ENCODE peak calls at places on chromosomes 13 and 19, in nine cellular contexts. G is endodermal cell; Q is IMR-90; O is astrocyte of the spinal cord; Y is AG09309; S is heart right ventricle; H is left ventricle myocardium inferior; I is CD8-positive, alpha-beta T cell; K is lower leg skin. J is an unnamed sample.

GRCh38 chr13:93180376-93180966 is 46.1 kb upstream of the GPC6 start:
- DNase-seq in G (no peak), Q (peak; percentile 52), O (peak; percentile 51), Y (peak; percentile 56), S (no peak), H (no peak), I (no peak), K (no peak), J (peak; percentile 86)

GRCh38 chr13:74444161-74444571 is 310.0 kb upstream of the KLF12 start:
- DNase-seq in G (no peak), Q (no peak), O (peak; percentile 33), Y (no peak), S (no peak), H (no peak), I (no peak), K (no peak), J (peak; percentile 0)

GRCh38 chr13:89695343-89696257 is 1651.9 kb upstream of the MIR17HG start:
- DNase-seq in G (peak; percentile 88), Q (peak; percentile 8), O (peak; percentile 61), Y (no peak), S (peak; percentile 13), H (no peak), I (no peak), K (no peak), J (peak; percentile 69)

GRCh38 chr13:113155201-113155600 is 3.2 kb upstream of the PROZ start:
- DNase-seq in G (peak; percentile 41), Q (no peak), O (no peak), Y (no peak), S (no peak), H (no peak), I (no peak), K (peak; percentile 67), J (no peak)

GRCh38 chr13:60139272-60139671 is 24.5 kb downstream of the DIAPH3 start:
- DNase-seq in G (no peak), Q (peak; percentile 43), O (peak; percentile 54), Y (no peak), S (no peak), H (no peak), I (no peak), K (no peak), J (peak; percentile 53)

GRCh38 chr13:107713314-107713713 is 502.0 kb downstream of the LIG4 start:
- DNase-seq in G (no peak), Q (no peak), O (no peak), Y (no peak), S (no peak), H (no peak), I (no peak), K (no peak), J (no peak)

GRCh38 chr19:485583-486236 is 10.6 kb upstream of the MADCAM1 start:
- DNase-seq in G (peak; percentile 74), Q (no peak), O (peak; percentile 61), Y (no peak), S (no peak), H (peak; percentile 48), I (no peak), K (peak; percentile 96), J (peak; percentile 52)

GRCh38 chr19:5333581-5334365 is 6.8 kb downstream of the PTPRS start:
- DNase-seq in G (no peak), Q (no peak), O (no peak), Y (no peak), S (no peak), H (no peak), I (no peak), K (no peak), J (no peak)

GRCh38 chr13:101985321-101985720 is 416.5 kb downstream of the FGF14 start:
- DNase-seq in G (no peak), Q (no peak), O (peak; percentile 71), Y (no peak), S (no peak), H (no peak), I (no peak), K (no peak), J (peak; percentile 76)

GRCh38 chr19:45294291-45295029 is 28.2 kb downstream of the CKM start:
- DNase-seq in G (no peak), Q (no peak), O (no peak), Y (no peak), S (peak; percentile 68), H (peak; percentile 53), I (no peak), K (no peak), J (no peak)

GRCh38 chr13:74562381-74562780 is 428.2 kb upstream of the KLF12 start:
- DNase-seq in G (no peak), Q (peak; percentile 1), O (peak; percentile 12), Y (peak; percentile 13), S (no peak), H (no peak), I (no peak), K (no peak), J (no peak)

GRCh38 chr13:42001580-42001979 is 40.7 kb upstream of the VWA8 start:
- DNase-seq in G (peak; percentile 63), Q (peak; percentile 93), O (peak; percentile 73), Y (peak; percentile 75), S (no peak), H (no peak), I (no peak), K (no peak), J (peak; percentile 81)

GRCh38 chr13:93824286-93824685 is 597.7 kb downstream of the GPC6 start:
- DNase-seq in G (no peak), Q (no peak), O (no peak), Y (no peak), S (no peak), H (no peak), I (no peak), K (no peak), J (peak; percentile 5)

GRCh38 chr19:39544201-39544903 is 4.4 kb upstream of the EID2 start:
- DNase-seq in G (no peak), Q (peak; percentile 13), O (no peak), Y (no peak), S (no peak), H (no peak), I (no peak), K (no peak), J (peak; percentile 23)

GRCh38 chr19:1747285-1748114 is 5.8 kb upstream of the ONECUT3 start:
- DNase-seq in G (peak; percentile 91), Q (peak; percentile 80), O (peak; percentile 88), Y (peak; percentile 31), S (no peak), H (no peak), I (peak; percentile 23), K (no peak), J (peak; percentile 73)

GRCh38 chr19:3206216-3206953 is 18.1 kb upstream of the CELF5 start:
- DNase-seq in G (no peak), Q (no peak), O (no peak), Y (no peak), S (no peak), H (no peak), I (no peak), K (no peak), J (no peak)

GRCh38 chr13:57629821-57630235 is 1.7 kb upstream of the PCDH17 start:
- DNase-seq in G (peak; percentile 99), Q (peak; percentile 42), O (peak; percentile 93), Y (no peak), S (peak; percentile 92), H (peak; percentile 91), I (no peak), K (peak; percentile 95), J (peak; percentile 61)

GRCh38 chr19:38733493-38734175 is 10.6 kb downstream of the CAPN12 start:
- DNase-seq in G (no peak), Q (no peak), O (no peak), Y (no peak), S (no peak), H (no peak), I (no peak), K (peak; percentile 85), J (no peak)

GRCh38 chr13:100735494-100735893 is 60.9 kb upstream of the TMTC4 start:
- DNase-seq in G (no peak), Q (no peak), O (no peak), Y (no peak), S (no peak), H (no peak), I (no peak), K (no peak), J (no peak)

GRCh38 chr13:27659466-27659865 is 37.8 kb downstream of the POLR1D start:
- DNase-seq in G (no peak), Q (no peak), O (no peak), Y (no peak), S (no peak), H (no peak), I (no peak), K (no peak), J (peak; percentile 45)

GRCh38 chr13:66405908-66406802 is 824.0 kb downstream of the PCDH9 start:
- DNase-seq in G (no peak), Q (peak; percentile 65), O (peak; percentile 86), Y (peak; percentile 35), S (no peak), H (no peak), I (no peak), K (no peak), J (peak; percentile 97)

DNA sequence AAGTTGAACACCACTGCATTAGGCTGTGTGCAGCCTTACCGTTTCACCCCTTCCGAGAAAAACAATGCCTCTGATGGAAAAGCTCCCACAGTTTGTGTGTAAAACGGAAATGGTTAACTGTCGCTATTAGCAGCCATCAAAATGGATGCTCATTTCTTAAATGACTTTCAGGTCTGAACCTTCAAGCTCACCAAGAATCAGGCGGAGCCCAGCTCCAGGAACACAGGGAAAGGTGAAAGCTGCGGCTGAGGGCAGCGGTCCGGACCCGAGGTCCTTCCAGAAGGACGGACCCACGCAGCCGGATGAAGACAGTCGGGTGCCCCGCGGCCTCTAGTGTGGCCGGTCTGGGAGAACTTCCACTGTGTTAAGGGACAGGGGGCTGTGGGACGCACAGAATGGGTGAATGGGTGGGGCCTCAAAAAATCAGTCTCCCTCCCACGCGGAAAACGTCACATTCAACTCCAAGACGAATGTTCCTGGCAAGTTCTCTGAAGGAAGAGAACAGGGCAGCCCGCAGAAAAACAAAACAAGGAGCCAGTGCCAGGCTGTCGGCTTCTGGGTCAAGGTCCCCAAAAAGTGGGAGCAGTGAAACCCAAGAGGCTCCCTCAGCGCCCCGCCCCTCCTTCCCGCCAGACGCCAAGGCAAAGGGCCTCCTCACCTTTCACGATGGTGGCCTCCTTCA is 4.9 kb downstream of the IRS2 start:
- DNase-seq in G (no peak), Q (no peak), O (peak; percentile 30), Y (no peak), S (no peak), H (no peak), I (no peak), K (peak; percentile 82), J (no peak)
- H3K4me3 ChIP-seq in G (peak overlapping the region; percentile 73), Q (peak overlapping the region; percentile 10), O (peak overlapping the region; percentile 51), Y (peak overlapping the region; percentile 52), S (peak overlapping the region; percentile 51), H (peak overlapping the region; percentile 78), I (no peak overlapping the region), K (peak overlapping the region; percentile 20), J (peak overlapping the region; percentile 69)

GRCh38 chr19:13038306-13039210 is 43.3 kb downstream of the NFIX start:
- DNase-seq in G (peak; percentile 56), Q (no peak), O (no peak), Y (no peak), S (no peak), H (no peak), I (no peak), K (no peak), J (no peak)
- TF ChIP-seq CTCF in G (peak; percentile 46), Q (no peak), O (peak; percentile 3), Y (no peak), S (no peak), H (no peak), I (no peak), K (no peak), J (no peak)

GRCh38 chr19:34835952-34836351 is 62.9 kb upstream of the ZNF599 start:
- DNase-seq in G (no peak), Q (no peak), O (no peak), Y (no peak), S (no peak), H (no peak), I (no peak), K (no peak), J (no peak)
- H3K4me3 ChIP-seq in G (no peak overlapping the region), Q (no peak overlapping the region), O (no peak overlapping the region), Y (no peak overlapping the region), S (no peak overlapping the region), H (no peak overlapping the region), I (no peak overlapping the region), K (no peak overlapping the region), J (no peak overlapping the region)

GRCh38 chr13:48126944-48127814 is 32.3 kb upstream of the MED4 start:
- DNase-seq in G (peak; percentile 78), Q (peak; percentile 60), O (peak; percentile 76), Y (peak; percentile 51), S (peak; percentile 81), H (peak; percentile 84), I (peak; percentile 13), K (no peak), J (peak; percentile 81)
- TF ChIP-seq CTCF in G (peak; percentile 91), Q (peak; percentile 73), O (peak; percentile 70), Y (peak; percentile 68), S (peak; percentile 73), H (peak; percentile 81), I (peak; percentile 80), K (no peak), J (peak; percentile 72)

J was measured in choroid plexus epithelial cell.